ENCODE peak calls at places on chromosomes 13 and 19, in six cellular contexts. One of them, this sample, is unnamed.

GRCh38 chr19:46428278-46429141 is at the start of gene PNMA8C:
- DNase-seq in sigmoid colon: peak; percentile 82
- DNase-seq in IMR-90: peak; percentile 63
- DNase-seq in tibial nerve: no peak
- DNase-seq in Peyer's patch: peak; percentile 74
- DNase-seq in transverse colon: peak; percentile 50
- DNase-seq in this sample: peak; percentile 50

GRCh38 chr19:29678484-29679106 is 13.3 kb downstream of the PLEKHF1 start:
- DNase-seq in sigmoid colon: peak; percentile 93
- DNase-seq in IMR-90: no peak
- DNase-seq in tibial nerve: peak; percentile 72
- DNase-seq in Peyer's patch: peak; percentile 56
- DNase-seq in transverse colon: peak; percentile 28
- DNase-seq in this sample: no peak

GRCh38 chr19:17235618-17236413 is 9.8 kb downstream of the OCEL1 start:
- DNase-seq in sigmoid colon: peak; percentile 84
- DNase-seq in IMR-90: peak; percentile 76
- DNase-seq in tibial nerve: no peak
- DNase-seq in Peyer's patch: peak; percentile 91
- DNase-seq in transverse colon: peak; percentile 80
- DNase-seq in this sample: peak; percentile 77

GRCh38 chr19:42401365-42402303 is 11.5 kb upstream of the CNFN start:
- DNase-seq in sigmoid colon: peak; percentile 89
- DNase-seq in IMR-90: peak; percentile 73
- DNase-seq in tibial nerve: peak; percentile 92
- DNase-seq in Peyer's patch: peak; percentile 93
- DNase-seq in transverse colon: peak; percentile 83
- DNase-seq in this sample: peak; percentile 80

GRCh38 chr19:56966225-56966696 is 125.7 kb upstream of the PEG3 start:
- DNase-seq in sigmoid colon: no peak
- DNase-seq in IMR-90: no peak
- DNase-seq in tibial nerve: no peak
- DNase-seq in Peyer's patch: no peak
- DNase-seq in transverse colon: no peak
- DNase-seq in this sample: no peak

GRCh38 chr13:30108913-30109237 is 198.5 kb downstream of the KATNAL1 start:
- DNase-seq in sigmoid colon: no peak
- DNase-seq in IMR-90: no peak
- DNase-seq in tibial nerve: no peak
- DNase-seq in Peyer's patch: peak; percentile 91
- DNase-seq in transverse colon: peak; percentile 93
- DNase-seq in this sample: peak; percentile 92

GRCh38 chr19:40512473-40513344 is 45.9 kb downstream of the SPTBN4 start:
- DNase-seq in sigmoid colon: no peak
- DNase-seq in IMR-90: peak; percentile 11
- DNase-seq in tibial nerve: no peak
- DNase-seq in Peyer's patch: no peak
- DNase-seq in transverse colon: no peak
- DNase-seq in this sample: peak; percentile 27

GRCh38 chr13:81487151-81487550 is 1146.2 kb upstream of the SPRY2 start:
- DNase-seq in sigmoid colon: no peak
- DNase-seq in IMR-90: no peak
- DNase-seq in tibial nerve: no peak
- DNase-seq in Peyer's patch: no peak
- DNase-seq in transverse colon: no peak
- DNase-seq in this sample: no peak

GRCh38 chr13:112058519-112058873 is 8.5 kb upstream of the SOX1 start:
- DNase-seq in sigmoid colon: no peak
- DNase-seq in IMR-90: no peak
- DNase-seq in tibial nerve: no peak
- DNase-seq in Peyer's patch: no peak
- DNase-seq in transverse colon: no peak
- DNase-seq in this sample: no peak

GRCh38 chr13:70816853-70817252 is 708.6 kb upstream of the KLHL1 start:
- DNase-seq in sigmoid colon: no peak
- DNase-seq in IMR-90: peak; percentile 34
- DNase-seq in tibial nerve: no peak
- DNase-seq in Peyer's patch: no peak
- DNase-seq in transverse colon: no peak
- DNase-seq in this sample: no peak

GRCh38 chr19:18433735-18434398 is 4.1 kb downstream of the ISYNA1 start:
- DNase-seq in sigmoid colon: peak; percentile 58
- DNase-seq in IMR-90: no peak
- DNase-seq in tibial nerve: no peak
- DNase-seq in Peyer's patch: peak; percentile 54
- DNase-seq in transverse colon: no peak
- DNase-seq in this sample: no peak

GRCh38 chr19:53101518-53101917 is 1.7 kb downstream of the ZNF160 start:
- DNase-seq in sigmoid colon: no peak
- DNase-seq in IMR-90: peak; percentile 12
- DNase-seq in tibial nerve: no peak
- DNase-seq in Peyer's patch: no peak
- DNase-seq in transverse colon: no peak
- DNase-seq in this sample: no peak

GRCh38 chr13:44368599-44369368 is 4.8 kb upstream of the SERP2 start:
- DNase-seq in sigmoid colon: no peak
- DNase-seq in IMR-90: no peak
- DNase-seq in tibial nerve: no peak
- DNase-seq in Peyer's patch: peak; percentile 58
- DNase-seq in transverse colon: peak; percentile 62
- DNase-seq in this sample: no peak

GRCh38 chr19:51023946-51024345 is 2.5 kb downstream of the KLK11 start:
- DNase-seq in sigmoid colon: peak; percentile 38
- DNase-seq in IMR-90: no peak
- DNase-seq in tibial nerve: no peak
- DNase-seq in Peyer's patch: no peak
- DNase-seq in transverse colon: no peak
- DNase-seq in this sample: no peak

GRCh38 chr13:59809564-59809963 is 354.2 kb downstream of the DIAPH3 start:
- DNase-seq in sigmoid colon: no peak
- DNase-seq in IMR-90: no peak
- DNase-seq in tibial nerve: no peak
- DNase-seq in Peyer's patch: no peak
- DNase-seq in transverse colon: no peak
- DNase-seq in this sample: no peak

GRCh38 chr13:113656831-113657671 is 947 bp downstream of the ATP4B start:
- DNase-seq in sigmoid colon: peak; percentile 46
- DNase-seq in IMR-90: no peak
- DNase-seq in tibial nerve: no peak
- DNase-seq in Peyer's patch: peak; percentile 41
- DNase-seq in transverse colon: peak; percentile 17
- DNase-seq in this sample: peak; percentile 25

DNA sequence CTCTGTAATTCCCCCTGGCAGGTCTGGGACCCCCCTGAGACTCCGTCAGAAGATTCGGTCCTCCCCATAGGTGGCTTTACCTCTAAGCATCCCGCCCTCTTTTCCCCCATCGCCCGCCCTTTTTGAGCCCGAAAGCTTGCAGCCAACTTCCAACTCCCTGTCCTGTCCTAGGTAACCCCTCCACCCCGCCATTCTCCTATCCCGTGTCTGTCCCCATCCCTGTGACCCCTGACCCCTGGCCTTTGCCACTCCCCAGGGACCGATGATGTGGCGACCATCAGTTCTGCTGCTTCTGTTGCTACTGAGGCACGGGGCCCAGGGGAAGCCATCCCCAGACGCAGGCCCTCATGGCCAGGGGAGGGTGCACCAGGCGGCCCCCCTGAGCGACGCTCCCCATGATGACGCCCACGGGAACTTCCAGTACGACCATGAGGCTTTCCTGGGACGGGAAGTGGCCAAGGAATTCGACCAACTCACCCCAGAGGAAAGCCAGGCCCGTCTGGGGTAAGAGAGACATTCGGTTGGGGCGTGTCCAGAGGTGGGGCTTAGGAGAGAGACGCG is 488 bp downstream of the RCN3 start:
- DNase-seq in sigmoid colon: peak; percentile 77
- DNase-seq in IMR-90: peak; percentile 30
- DNase-seq in tibial nerve: no peak
- DNase-seq in Peyer's patch: no peak
- DNase-seq in transverse colon: no peak
- DNase-seq in this sample: no peak
- H3K27ac ChIP-seq in sigmoid colon: peak overlapping the region; percentile 53
- H3K27ac ChIP-seq in IMR-90: peak overlapping the region; percentile 13
- H3K27ac ChIP-seq in tibial nerve: no peak overlapping the region
- H3K27ac ChIP-seq in Peyer's patch: peak overlapping the region; percentile 46
- H3K27ac ChIP-seq in transverse colon: peak overlapping the region; percentile 33
- H3K27ac ChIP-seq in this sample: peak overlapping the region; percentile 72

DNA sequence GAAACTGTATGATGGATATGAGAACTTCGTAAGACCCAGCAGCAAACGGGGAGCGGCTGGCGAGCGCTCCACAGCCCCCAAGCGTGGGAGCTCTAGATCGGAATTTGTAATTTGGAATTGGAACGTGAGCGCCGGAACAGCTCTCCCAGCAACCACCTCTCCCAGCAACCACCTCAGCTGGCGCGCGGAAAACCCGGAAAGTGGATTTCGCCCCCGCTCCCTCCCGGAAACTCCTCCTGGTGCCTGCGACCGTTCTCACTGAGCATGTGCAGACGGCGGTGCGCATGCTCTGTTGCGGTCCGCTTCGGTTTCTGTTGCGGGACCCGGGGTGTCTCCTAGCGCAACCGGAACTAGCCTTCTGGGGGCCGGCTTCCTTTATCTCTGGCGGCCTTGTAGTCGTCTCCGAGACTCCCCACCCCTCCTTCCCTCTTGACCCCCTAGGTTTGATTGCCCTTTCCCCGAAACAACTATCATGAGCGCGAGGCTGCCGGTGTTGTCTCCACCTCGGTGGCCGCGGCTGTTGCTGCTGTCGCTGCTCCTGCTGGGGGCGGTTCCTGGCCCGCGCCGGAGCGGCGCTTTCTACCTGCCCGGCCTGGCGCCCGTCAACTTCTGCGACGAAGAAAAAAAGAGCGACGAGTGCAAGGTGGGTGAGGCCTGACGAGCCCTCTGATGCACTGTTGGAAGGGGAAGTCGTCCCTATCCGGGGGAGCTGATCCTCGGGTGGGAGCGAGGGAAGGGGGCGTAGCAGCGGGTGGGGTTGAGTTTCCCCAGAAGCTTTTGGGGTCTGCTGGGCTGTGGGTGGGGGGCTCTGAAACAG is at the start of gene TM9SF2:
- DNase-seq in sigmoid colon: peak; percentile 98
- DNase-seq in IMR-90: peak; percentile 97
- DNase-seq in tibial nerve: peak; percentile 95
- DNase-seq in Peyer's patch: peak; percentile 98
- DNase-seq in transverse colon: peak; percentile 99
- DNase-seq in this sample: peak; percentile 98
- TF ChIP-seq POLR2A in sigmoid colon: peak; percentile 19
- TF ChIP-seq POLR2A in IMR-90: no peak
- TF ChIP-seq POLR2A in tibial nerve: peak; percentile 63
- TF ChIP-seq POLR2A in Peyer's patch: peak; percentile 82
- TF ChIP-seq POLR2A in transverse colon: peak; percentile 89
- TF ChIP-seq POLR2A in this sample: no peak

GRCh38 chr13:99802416-99802815 is 169.2 kb downstream of the ZIC5 start:
- DNase-seq in sigmoid colon: no peak
- DNase-seq in IMR-90: no peak
- DNase-seq in tibial nerve: no peak
- DNase-seq in Peyer's patch: no peak
- DNase-seq in transverse colon: no peak
- DNase-seq in this sample: no peak
- H3K4me3 ChIP-seq in sigmoid colon: no peak overlapping the region
- H3K4me3 ChIP-seq in IMR-90: no peak overlapping the region
- H3K4me3 ChIP-seq in tibial nerve: no peak overlapping the region
- H3K4me3 ChIP-seq in Peyer's patch: no peak overlapping the region
- H3K4me3 ChIP-seq in transverse colon: no peak overlapping the region
- H3K4me3 ChIP-seq in this sample: no peak overlapping the region

GRCh38 chr13:37526710-37527446 is 71.7 kb downstream of the POSTN start:
- DNase-seq in sigmoid colon: no peak
- DNase-seq in IMR-90: no peak
- DNase-seq in tibial nerve: peak; percentile 8
- DNase-seq in Peyer's patch: no peak
- DNase-seq in transverse colon: no peak
- DNase-seq in this sample: no peak
- H3K27ac ChIP-seq in sigmoid colon: no peak overlapping the region
- H3K27ac ChIP-seq in IMR-90: no peak overlapping the region
- H3K27ac ChIP-seq in tibial nerve: no peak overlapping the region
- H3K27ac ChIP-seq in Peyer's patch: no peak overlapping the region
- H3K27ac ChIP-seq in transverse colon: no peak overlapping the region
- H3K27ac ChIP-seq in this sample: no peak overlapping the region